ENCODE peak calls at places on chromosomes 16 and 17, in eight cellular contexts. J is stimulated activated CD8-positive, alpha-beta memory T cell treated with anti-CD3 and anti-CD28 coated beads, Interleukin-7, amount 100 ng/mL, for 1 hour; S is hippocampal formation; X is glutamatergic neuron; K is foreskin fibroblast; G is NCI-H82; V is HT1080; W is ELR. D is an unnamed sample.

GRCh38 chr16:46715769-46716305 is 26.4 kb downstream of the ORC6 start:
- DNase-seq in J (no peak), S (no peak), X (no peak), K (no peak), G (no peak), V (no peak), W (no peak), D (no peak)

GRCh38 chr17:2337811-2338657 is 733 bp downstream of the SGSM2 start:
- DNase-seq in J (no peak), S (peak), X (peak), K (peak), G (peak), V (peak), W (peak), D (peak)

GRCh38 chr16:57569306-57569946 is 27.0 kb downstream of the ADGRG5 start:
- DNase-seq in J (no peak), S (no peak), X (no peak), K (no peak), G (no peak), V (no peak), W (no peak), D (no peak)

GRCh38 chr17:77436058-77436442 is 295.3 kb downstream of the SEC14L1 start:
- DNase-seq in J (no peak), S (peak), X (peak), K (no peak), G (peak), V (no peak), W (no peak), D (no peak)

GRCh38 chr16:57256601-57257395 is 11.7 kb downstream of the ARL2BP start:
- DNase-seq in J (no peak), S (no peak), X (no peak), K (no peak), G (no peak), V (no peak), W (no peak), D (no peak)

GRCh38 chr17:63665527-63666214 is 34.3 kb downstream of the LIMD2 start:
- DNase-seq in J (no peak), S (no peak), X (no peak), K (no peak), G (no peak), V (no peak), W (no peak), D (no peak)

GRCh38 chr16:84845496-84846002 is 25.8 kb downstream of the CRISPLD2 start:
- DNase-seq in J (no peak), S (no peak), X (no peak), K (no peak), G (no peak), V (no peak), W (no peak), D (no peak)

GRCh38 chr17:18224053-18224427 is 1.4 kb upstream of the LLGL1 start:
- DNase-seq in J (no peak), S (no peak), X (no peak), K (no peak), G (no peak), V (no peak), W (peak), D (peak)

D was measured in frontal cortex.